ENCODE peak calls at places on chromosome 15, in four cellular contexts. I is GM12878, H is K562, E is HepG2. R is an unnamed sample.

GRCh38 chr15:53834214-53834613 is 74.8 kb upstream of the WDR72 start:
- DNase-seq in I (no peak), E (no peak), H (no peak), R (no peak)

GRCh38 chr15:101047301-101047781 is 128.2 kb downstream of the LRRK1 start:
- DNase-seq in E (no peak), H (no peak), I (no peak), R (no peak)

GRCh38 chr15:99439524-99439835 is 126.3 kb upstream of the MEF2A start:
- DNase-seq in H (no peak), I (no peak), E (no peak), R (no peak)

GRCh38 chr15:57595011-57595866 is 3.5 kb downstream of the MYZAP start:
- DNase-seq in I (no peak), H (no peak), E (peak), R (no peak)

GRCh38 chr15:59276225-59277178 is 69.9 kb downstream of the LDHAL6B start:
- DNase-seq in E (peak), H (no peak), I (no peak), R (no peak)

GRCh38 chr15:62951481-62951880 is 91.1 kb upstream of the TPM1 start:
- DNase-seq in H (no peak), E (no peak), I (no peak), R (no peak)

GRCh38 chr15:56733131-56734012 is at the start of gene ZNF280D:
- DNase-seq in H (peak), I (no peak), E (peak), R (peak)

GRCh38 chr15:91952216-91952615 is 98.7 kb downstream of the SLCO3A1 start:
- DNase-seq in E (no peak), I (no peak), H (no peak), R (no peak)

GRCh38 chr15:96340611-96341464 is 10.3 kb downstream of the NR2F2 start:
- DNase-seq in E (no peak), I (no peak), H (no peak), R (peak)

GRCh38 chr15:40096094-40096876 is 12.4 kb downstream of the BMF start:
- DNase-seq in I (peak), H (no peak), E (no peak), R (no peak)

GRCh38 chr15:55106155-55106554 is 90.6 kb downstream of the RSL24D1 start:
- DNase-seq in I (no peak), E (no peak), H (no peak), R (no peak)

GRCh38 chr15:73983211-73983727 is 8.8 kb downstream of the STOML1 start:
- DNase-seq in E (no peak), I (no peak), H (no peak), R (no peak)
- TF ChIP-seq CREB1 in E (no peak), I (no peak), H (no peak), R (no peak)

GRCh38 chr15:49151831-49152230 is 3.6 kb downstream of the COPS2 start:
- DNase-seq in H (no peak), E (no peak), I (no peak), R (no peak)

GRCh38 chr15:49145651-49146609 is 9.5 kb downstream of the COPS2 start:
- DNase-seq in H (no peak), I (no peak), E (peak), R (peak)
- TF ChIP-seq CBFB in H (no peak), I (no peak), E (no peak), R (no peak)

DNA sequence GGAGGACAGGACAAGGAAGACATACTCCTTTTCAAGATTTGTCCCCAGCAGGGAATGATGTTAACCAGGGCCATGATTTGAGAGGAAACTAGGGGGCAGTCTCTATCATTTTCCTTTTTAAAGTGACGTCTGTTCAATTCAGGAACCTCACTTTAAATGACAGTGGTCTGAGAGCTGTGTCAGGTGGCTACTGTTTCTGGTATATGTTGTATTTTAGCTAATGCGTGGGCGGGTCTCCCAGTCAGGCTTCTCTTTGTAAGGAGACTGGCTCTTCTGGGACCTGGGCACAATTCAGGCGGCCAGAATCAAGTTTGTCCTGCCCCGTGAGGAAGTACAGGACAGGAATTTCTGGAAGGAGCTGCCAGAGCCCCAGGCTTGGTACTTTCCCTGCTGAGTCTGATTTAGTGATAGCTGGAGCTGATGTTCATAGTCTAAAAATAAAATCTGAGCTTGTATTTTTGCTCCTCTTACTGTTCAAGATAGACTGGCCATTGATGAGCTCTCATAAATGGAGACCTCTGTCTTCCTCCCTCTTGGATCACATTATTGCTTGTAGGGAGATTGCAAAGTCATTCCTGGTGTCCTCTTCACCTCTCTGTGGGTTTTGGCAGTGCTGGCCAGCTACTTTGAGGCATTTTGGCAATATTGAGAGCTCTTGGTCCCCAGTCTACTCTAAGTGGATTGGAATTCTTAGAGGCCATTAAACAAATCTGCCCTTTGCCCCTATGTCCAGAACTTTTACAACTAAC is 25.6 kb downstream of the SQOR start:
- DNase-seq in E (no peak), H (no peak), I (no peak), R (no peak)
- TF ChIP-seq CREB1 in E (no peak), H (no peak), I (no peak), R (no peak)

GRCh38 chr15:70219256-70219919 is 121.7 kb upstream of the TLE3 start:
- DNase-seq in E (no peak), I (no peak), H (no peak), R (no peak)
- TF ChIP-seq CBFB in E (no peak), I (no peak), H (no peak), R (no peak)

GRCh38 chr15:38886315-38887163 is 321.9 kb upstream of the RASGRP1 start:
- DNase-seq in I (no peak), H (no peak), E (no peak), R (no peak)
- TF ChIP-seq CREB1 in I (no peak), H (no peak), E (no peak), R (no peak)

GRCh38 chr15:30065025-30065801 is 17.5 kb upstream of the GOLGA8J start:
- DNase-seq in I (no peak), E (no peak), H (no peak), R (no peak)
- TF ChIP-seq CBFB in I (no peak), E (no peak), H (no peak), R (no peak)

DNA sequence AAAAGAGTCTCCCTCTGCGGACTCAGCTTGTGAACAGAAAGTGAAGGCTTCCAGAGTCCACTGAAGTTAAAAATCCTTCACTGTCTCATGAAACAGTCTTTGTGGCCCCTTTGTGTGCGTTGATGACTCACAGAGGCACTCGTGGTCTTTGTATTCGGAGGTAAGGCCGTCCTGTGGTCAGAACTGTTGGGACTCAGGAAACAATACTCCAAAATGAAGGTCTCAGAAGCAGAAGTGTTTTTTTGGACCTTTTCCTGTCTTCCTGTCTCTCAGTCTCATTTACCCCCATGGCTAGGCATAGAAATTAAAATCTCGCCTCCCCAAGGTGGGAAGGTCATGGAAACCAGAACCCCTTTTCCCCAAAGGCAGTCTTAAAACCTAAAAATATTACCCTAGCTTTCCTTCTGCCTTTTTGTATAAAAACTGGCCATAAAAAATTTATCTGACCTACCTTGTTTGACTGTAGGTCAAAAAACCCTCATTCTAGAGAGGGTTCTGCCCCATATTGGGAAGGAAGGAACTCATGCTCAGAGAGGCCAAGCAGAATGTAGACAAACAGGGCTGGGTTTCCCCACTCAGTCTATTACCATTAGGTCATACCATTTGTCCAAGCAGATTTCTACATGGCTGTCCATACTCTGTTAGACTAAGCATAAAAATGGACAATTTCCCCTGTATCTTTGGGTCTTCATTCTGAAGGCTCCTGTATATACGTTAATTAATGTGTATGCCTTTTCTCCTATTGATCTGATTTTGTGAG is 19.1 kb upstream of the EPB42 start:
- DNase-seq in I (no peak), E (peak), H (no peak), R (no peak)
- TF ChIP-seq CREB1 in I (no peak), E (no peak), H (no peak), R (no peak)

GRCh38 chr15:90872481-90873184 is 4.2 kb downstream of the FURIN start:
- DNase-seq in H (peak), I (no peak), E (peak), R (no peak)

GRCh38 chr15:90873488-90873997 is 5.2 kb downstream of the FURIN start:
- DNase-seq in I (no peak), H (no peak), E (no peak), R (no peak)

GRCh38 chr15:90876046-90876445 is 7.7 kb downstream of the FURIN start:
- DNase-seq in H (no peak), I (no peak), E (no peak), R (no peak)

GRCh38 chr15:90875549-90875981 is 7.2 kb downstream of the FURIN start:
- DNase-seq in E (no peak), H (no peak), I (no peak), R (no peak)

GRCh38 chr15:90873998-90874605 is 5.7 kb downstream of the FURIN start:
- DNase-seq in H (peak), I (no peak), E (peak), R (peak)
- TF ChIP-seq CBFB in H (no peak), I (no peak), E (peak), R (no peak)

GRCh38 chr15:23877502-23878412 is 190.7 kb upstream of the NDN start:
- DNase-seq in I (no peak), E (peak), H (peak), R (peak)
- TF ChIP-seq CREB1 in I (no peak), E (no peak), H (no peak), R (no peak)

R was measured in WTC11.